ENCODE peak calls at places on chromosome 18, in nine cellular contexts. K is upper lobe of right lung, B is right lobe of liver, F is cardiac fibroblast, X is mesendoderm, E is PC-3, U is adipocyte, W is endodermal cell, P is testis. L is an unnamed sample.
A peak's percentile ranks its signal among the peaks of the same experiment; 100 is the strongest.

GRCh38 chr18:49456794-49457193 is 3.7 kb downstream of the DYM start:
- DNase-seq in K (no peak), B (no peak), F (peak; percentile 54), X (peak; percentile 14), E (no peak), U (peak; percentile 20), W (no peak), P (no peak), L (no peak)

GRCh38 chr18:8341481-8342230 is 267.6 kb upstream of the RAB12 start:
- DNase-seq in K (no peak), B (peak; percentile 79), F (peak; percentile 72), X (peak; percentile 25), E (peak; percentile 75), U (peak; percentile 70), W (no peak), P (no peak), L (peak; percentile 12)

GRCh38 chr18:43563780-43564179 is 286.5 kb upstream of the SYT4 start:
- DNase-seq in K (no peak), B (no peak), F (peak; percentile 66), X (peak; percentile 76), E (peak; percentile 38), U (peak; percentile 73), W (peak; percentile 63), P (peak; percentile 29), L (peak; percentile 43)

GRCh38 chr18:38369772-38370690 is 804.4 kb upstream of the CELF4 start:
- DNase-seq in K (no peak), B (no peak), F (no peak), X (no peak), E (no peak), U (no peak), W (no peak), P (no peak), L (peak; percentile 72)

GRCh38 chr18:49561377-49562193 is at the start of gene LIPG:
- DNase-seq in K (peak; percentile 69), B (peak; percentile 90), F (peak; percentile 85), X (peak; percentile 95), E (peak; percentile 76), U (peak; percentile 50), W (peak; percentile 94), P (peak; percentile 85), L (peak; percentile 95)

GRCh38 chr18:31685097-31686082 is 1.0 kb upstream of the B4GALT6 start:
- DNase-seq in K (peak; percentile 85), B (peak; percentile 74), F (peak; percentile 86), X (peak; percentile 85), E (peak; percentile 48), U (peak; percentile 73), W (peak; percentile 92), P (peak; percentile 85), L (peak; percentile 53)

GRCh38 chr18:77733292-77733903 is 483.8 kb downstream of the GALR1 start:
- DNase-seq in K (no peak), B (no peak), F (no peak), X (peak; percentile 64), E (no peak), U (no peak), W (peak; percentile 68), P (peak; percentile 34), L (no peak)

GRCh38 chr18:76979111-76979751 is 153.4 kb downstream of the MBP start:
- DNase-seq in K (no peak), B (no peak), F (no peak), X (no peak), E (no peak), U (no peak), W (peak; percentile 30), P (no peak), L (no peak)

GRCh38 chr18:6004683-6005082 is 109.4 kb upstream of the TMEM200C start:
- DNase-seq in K (no peak), B (no peak), F (no peak), X (no peak), E (no peak), U (no peak), W (no peak), P (no peak), L (no peak)

GRCh38 chr18:61854578-61854977 is 38.2 kb downstream of the RNF152 start:
- DNase-seq in K (no peak), B (no peak), F (peak; percentile 17), X (no peak), E (no peak), U (peak; percentile 25), W (no peak), P (no peak), L (peak; percentile 82)

GRCh38 chr18:51009071-51009470 is 20.9 kb upstream of the SMAD4 start:
- DNase-seq in K (no peak), B (no peak), F (no peak), X (peak; percentile 74), E (peak; percentile 5), U (no peak), W (no peak), P (no peak), L (peak; percentile 77)

GRCh38 chr18:24757134-24757533 is 296.7 kb downstream of the HRH4 start:
- DNase-seq in K (no peak), B (no peak), F (no peak), X (no peak), E (no peak), U (no peak), W (no peak), P (no peak), L (no peak)

GRCh38 chr18:27656167-27656778 is 471.2 kb upstream of the CHST9 start:
- DNase-seq in K (no peak), B (no peak), F (no peak), X (no peak), E (peak; percentile 60), U (no peak), W (no peak), P (no peak), L (peak; percentile 89)

GRCh38 chr18:63440219-63440618 is 17.9 kb upstream of the VPS4B start:
- DNase-seq in K (no peak), B (no peak), F (peak; percentile 28), X (no peak), E (peak; percentile 62), U (peak; percentile 59), W (no peak), P (peak; percentile 73), L (peak; percentile 64)

GRCh38 chr18:49052891-49053644 is 102.3 kb upstream of the SMAD7 start:
- DNase-seq in K (no peak), B (no peak), F (peak; percentile 85), X (no peak), E (peak; percentile 41), U (peak; percentile 76), W (no peak), P (no peak), L (no peak)

GRCh38 chr18:3340015-3340681 is 78.2 kb downstream of the MYL12B start:
- DNase-seq in K (no peak), B (no peak), F (no peak), X (peak; percentile 32), E (peak; percentile 71), U (no peak), W (no peak), P (no peak), L (peak; percentile 42)

GRCh38 chr18:60003610-60004185 is 103.9 kb downstream of the PMAIP1 start:
- DNase-seq in K (no peak), B (no peak), F (no peak), X (no peak), E (no peak), U (no peak), W (peak; percentile 67), P (no peak), L (no peak)

GRCh38 chr18:6613581-6613980 is 115.9 kb upstream of the ARHGAP28 start:
- DNase-seq in K (no peak), B (no peak), F (no peak), X (peak; percentile 37), E (no peak), U (no peak), W (no peak), P (no peak), L (no peak)

GRCh38 chr18:61606759-61607158 is 273.5 kb downstream of the CDH20 start:
- DNase-seq in K (peak; percentile 70), B (peak; percentile 45), F (peak; percentile 94), X (peak; percentile 99), E (peak; percentile 82), U (peak; percentile 72), W (peak; percentile 93), P (peak; percentile 69), L (peak; percentile 96)

GRCh38 chr18:78727057-78727739 is 252.4 kb upstream of the SALL3 start:
- DNase-seq in K (peak; percentile 53), B (peak; percentile 30), F (no peak), X (no peak), E (no peak), U (no peak), W (peak; percentile 17), P (no peak), L (no peak)

GRCh38 chr18:35582899-35583558 is 1.5 kb downstream of the GALNT1 start:
- DNase-seq in K (no peak), B (no peak), F (peak; percentile 39), X (no peak), E (peak; percentile 49), U (peak; percentile 20), W (no peak), P (no peak), L (peak; percentile 35)

GRCh38 chr18:30862900-30863299 is 179.6 kb downstream of the DSC3 start:
- DNase-seq in K (no peak), B (no peak), F (no peak), X (no peak), E (no peak), U (no peak), W (no peak), P (no peak), L (no peak)

DNA sequence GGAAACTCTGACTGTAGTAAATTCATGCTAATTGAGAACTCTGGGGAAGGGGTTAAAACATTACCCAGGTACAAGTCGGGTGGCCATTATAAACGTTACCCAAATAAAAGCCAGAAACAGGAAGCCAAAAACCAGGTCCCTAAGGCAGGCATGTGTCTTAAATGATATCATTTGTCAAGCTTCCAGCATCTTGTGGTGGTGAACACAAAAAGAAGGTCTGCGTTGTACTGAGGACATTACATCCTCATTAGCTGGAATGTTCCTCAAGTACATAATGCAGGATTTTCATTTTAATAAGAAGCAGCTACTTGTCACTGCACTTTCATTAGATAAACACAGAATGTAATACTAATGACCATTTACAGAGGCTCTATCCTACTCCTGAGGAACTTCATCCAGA is 10.9 kb downstream of the PTGR3 start:
- DNase-seq in K (no peak), B (no peak), F (peak; percentile 55), X (no peak), E (no peak), U (peak; percentile 42), W (no peak), P (no peak), L (no peak)
- H3K4me3 ChIP-seq in K (no peak overlapping the region), B (no peak overlapping the region), F (no peak overlapping the region), X (no peak overlapping the region), E (no peak overlapping the region), U (no peak overlapping the region), W (no peak overlapping the region), P (no peak overlapping the region), L (no peak overlapping the region)

GRCh38 chr18:57025525-57025924 is 121.4 kb upstream of the BOD1L2 start:
- DNase-seq in K (no peak), B (no peak), F (no peak), X (no peak), E (no peak), U (no peak), W (peak; percentile 17), P (no peak), L (no peak)
- H3K4me3 ChIP-seq in K (no peak overlapping the region), B (no peak overlapping the region), F (no peak overlapping the region), X (no peak overlapping the region), E (no peak overlapping the region), U (no peak overlapping the region), W (no peak overlapping the region), P (no peak overlapping the region), L (no peak overlapping the region)

GRCh38 chr18:80147037-80147417 is 38.0 kb downstream of the ADNP2 start:
- DNase-seq in K (no peak), B (no peak), F (no peak), X (no peak), E (no peak), U (no peak), W (peak; percentile 50), P (no peak), L (no peak)
- H3K4me3 ChIP-seq in K (peak overlapping the region; percentile 58), B (peak overlapping the region; percentile 45), F (peak overlapping the region; percentile 66), X (no peak overlapping the region), E (peak overlapping the region; percentile 83), U (peak overlapping the region; percentile 88), W (no peak overlapping the region), P (peak overlapping the region; percentile 73), L (peak overlapping the region; percentile 42)

GRCh38 chr18:12990128-12990485 is 1.1 kb upstream of the CEP192 start:
- DNase-seq in K (no peak), B (no peak), F (no peak), X (no peak), E (no peak), U (no peak), W (no peak), P (no peak), L (peak; percentile 10)
- H3K4me3 ChIP-seq in K (peak overlapping the region; percentile 77), B (no peak overlapping the region), F (no peak overlapping the region), X (peak overlapping the region; percentile 81), E (peak overlapping the region; percentile 94), U (peak overlapping the region; percentile 87), W (peak overlapping the region; percentile 97), P (peak overlapping the region; percentile 75), L (no peak overlapping the region)